ENCODE peak calls at places on chromosomes 11 and 22, in ten cellular contexts. E is hepatocyte, T is MM.1S, Z is HepG2, P is PC-9, Q is fibroblast of lung, M is OCI-LY7, G is K562, W is GM23338, K is A549. N is an unnamed sample.

GRCh38 chr11:62132188-62132587 is 8.4 kb downstream of the INCENP start:
- DNase-seq in E (no peak), T (no peak), Z (no peak), P (peak), Q (no peak), M (no peak), G (no peak), W (no peak), K (no peak), N (no peak)

GRCh38 chr22:32760815-32761214 is 40.7 kb upstream of the TIMP3 start:
- DNase-seq in E (no peak), T (no peak), Z (no peak), P (no peak), Q (no peak), M (no peak), G (no peak), W (no peak), K (no peak), N (no peak)

GRCh38 chr11:66221726-66222236 is 46.7 kb upstream of the RAB1B start:
- DNase-seq in E (no peak), T (no peak), Z (no peak), P (no peak), Q (no peak), M (no peak), G (no peak), W (no peak), K (peak), N (no peak)

GRCh38 chr22:39293766-39294368 is 25.6 kb downstream of the RPL3 start:
- DNase-seq in E (no peak), T (no peak), Z (no peak), P (peak), Q (no peak), M (no peak), G (no peak), W (no peak), K (no peak), N (peak)

GRCh38 chr11:76083563-76084451 is 122.5 kb downstream of the WNT11 start:
- DNase-seq in E (peak), T (no peak), Z (no peak), P (peak), Q (peak), M (no peak), G (no peak), W (no peak), K (no peak), N (peak)

GRCh38 chr11:63010934-63011439 is 4.7 kb downstream of the SLC22A8 start:
- DNase-seq in E (no peak), T (no peak), Z (no peak), P (no peak), Q (no peak), M (no peak), G (no peak), W (no peak), K (no peak), N (no peak)

GRCh38 chr11:70455354-70455753 is 57.0 kb downstream of the CTTN start:
- DNase-seq in E (no peak), T (no peak), Z (no peak), P (no peak), Q (no peak), M (no peak), G (no peak), W (no peak), K (no peak), N (no peak)

GRCh38 chr11:65803797-65804492 is 17.1 kb downstream of the OVOL1 start:
- DNase-seq in E (no peak), T (no peak), Z (no peak), P (no peak), Q (no peak), M (no peak), G (no peak), W (peak), K (no peak), N (peak)

GRCh38 chr22:22248878-22249277 is 4.3 kb downstream of the VPREB1 start:
- DNase-seq in E (no peak), T (peak), Z (no peak), P (no peak), Q (no peak), M (peak), G (no peak), W (no peak), K (no peak), N (no peak)

GRCh38 chr11:92122561-92122960 is 102.1 kb upstream of the FAT3 start:
- DNase-seq in E (no peak), T (no peak), Z (no peak), P (peak), Q (peak), M (no peak), G (no peak), W (no peak), K (no peak), N (no peak)

GRCh38 chr11:69994810-69995209 is 83.3 kb upstream of the ANO1 start:
- DNase-seq in E (no peak), T (no peak), Z (no peak), P (no peak), Q (no peak), M (no peak), G (no peak), W (no peak), K (no peak), N (no peak)

GRCh38 chr22:47245286-47245685 is 482.8 kb downstream of the TBC1D22A start:
- DNase-seq in E (no peak), T (no peak), Z (no peak), P (peak), Q (no peak), M (no peak), G (no peak), W (no peak), K (no peak), N (no peak)

GRCh38 chr11:39374963-39375698 is 2084.3 kb downstream of the LRRC4C start:
- DNase-seq in E (peak), T (peak), Z (peak), P (no peak), Q (peak), M (peak), G (peak), W (peak), K (peak), N (peak)

GRCh38 chr11:116811194-116811593 is 11.9 kb downstream of the APOA4 start:
- DNase-seq in E (no peak), T (no peak), Z (no peak), P (no peak), Q (no peak), M (no peak), G (no peak), W (no peak), K (no peak), N (no peak)

GRCh38 chr11:15216678-15217077 is 102.0 kb downstream of the INSC start:
- DNase-seq in E (no peak), T (peak), Z (no peak), P (no peak), Q (no peak), M (peak), G (peak), W (peak), K (no peak), N (no peak)

GRCh38 chr22:26041931-26042330 is 127.3 kb upstream of the SEZ6L start:
- DNase-seq in E (no peak), T (no peak), Z (no peak), P (no peak), Q (no peak), M (no peak), G (no peak), W (no peak), K (no peak), N (no peak)

GRCh38 chr11:68440254-68440653 is 20.3 kb upstream of the PPP6R3 start:
- DNase-seq in E (no peak), T (no peak), Z (no peak), P (no peak), Q (no peak), M (no peak), G (no peak), W (no peak), K (no peak), N (no peak)

GRCh38 chr22:43474161-43475101 is 62.6 kb downstream of the MPPED1 start:
- DNase-seq in E (peak), T (no peak), Z (peak), P (no peak), Q (no peak), M (no peak), G (no peak), W (no peak), K (no peak), N (no peak)

GRCh38 chr11:20110908-20111669 is 49.2 kb downstream of the DBX1 start:
- DNase-seq in E (peak), T (peak), Z (peak), P (peak), Q (peak), M (peak), G (peak), W (peak), K (peak), N (peak)

GRCh38 chr11:64892411-64892831 is 14.0 kb upstream of the EHD1 start:
- DNase-seq in E (no peak), T (no peak), Z (no peak), P (no peak), Q (no peak), M (no peak), G (no peak), W (no peak), K (no peak), N (no peak)

GRCh38 chr22:22930222-22930497 is 42.5 kb downstream of the IGLL5 start:
- DNase-seq in E (no peak), T (no peak), Z (no peak), P (no peak), Q (no peak), M (no peak), G (peak), W (no peak), K (no peak), N (no peak)

GRCh38 chr11:14773755-14774154 is 118.3 kb downstream of the CYP2R1 start:
- DNase-seq in E (no peak), T (peak), Z (no peak), P (no peak), Q (no peak), M (peak), G (no peak), W (peak), K (peak), N (no peak)

GRCh38 chr11:1516273-1517067 is 29.9 kb upstream of the MOB2 start:
- DNase-seq in E (no peak), T (no peak), Z (no peak), P (no peak), Q (peak), M (no peak), G (no peak), W (no peak), K (no peak), N (no peak)

GRCh38 chr22:39173787-39174497 is 21.5 kb upstream of the CBX7 start:
- DNase-seq in E (no peak), T (no peak), Z (no peak), P (no peak), Q (no peak), M (no peak), G (no peak), W (no peak), K (no peak), N (no peak)

GRCh38 chr11:63840356-63841060 is 1.6 kb downstream of the MARK2 start:
- DNase-seq in E (no peak), T (peak), Z (no peak), P (no peak), Q (no peak), M (peak), G (no peak), W (no peak), K (no peak), N (peak)

GRCh38 chr11:46315033-46315738 is 32.1 kb upstream of the DGKZ start:
- DNase-seq in E (peak), T (peak), Z (peak), P (peak), Q (peak), M (peak), G (peak), W (peak), K (peak), N (peak)

GRCh38 chr11:121473064-121473777 is 20.5 kb upstream of the SORL1-AS1 start:
- DNase-seq in E (no peak), T (no peak), Z (no peak), P (no peak), Q (peak), M (no peak), G (no peak), W (no peak), K (no peak), N (no peak)

GRCh38 chr11:95135880-95136279 is 46.2 kb downstream of the ENDOD1 start:
- DNase-seq in E (no peak), T (no peak), Z (no peak), P (no peak), Q (no peak), M (no peak), G (no peak), W (no peak), K (no peak), N (no peak)

GRCh38 chr22:19597399-19597735 is 73.2 kb upstream of the CLDN5 start:
- DNase-seq in E (no peak), T (no peak), Z (peak), P (no peak), Q (no peak), M (peak), G (peak), W (no peak), K (no peak), N (no peak)

GRCh38 chr11:111236355-111236754 is 9.2 kb upstream of the POU2AF2 start:
- DNase-seq in E (no peak), T (no peak), Z (no peak), P (no peak), Q (no peak), M (no peak), G (no peak), W (no peak), K (no peak), N (no peak)
- H3K4me3 ChIP-seq in E (no peak), T (no peak), Z (no peak), P (no peak), Q (peak), M (no peak), G (no peak), W (no peak), K (no peak), N (no peak)

GRCh38 chr11:8167796-8168195 is 1.0 kb downstream of the RIC3 start:
- DNase-seq in E (peak), T (no peak), Z (no peak), P (no peak), Q (peak), M (no peak), G (no peak), W (no peak), K (no peak), N (no peak)

DNA sequence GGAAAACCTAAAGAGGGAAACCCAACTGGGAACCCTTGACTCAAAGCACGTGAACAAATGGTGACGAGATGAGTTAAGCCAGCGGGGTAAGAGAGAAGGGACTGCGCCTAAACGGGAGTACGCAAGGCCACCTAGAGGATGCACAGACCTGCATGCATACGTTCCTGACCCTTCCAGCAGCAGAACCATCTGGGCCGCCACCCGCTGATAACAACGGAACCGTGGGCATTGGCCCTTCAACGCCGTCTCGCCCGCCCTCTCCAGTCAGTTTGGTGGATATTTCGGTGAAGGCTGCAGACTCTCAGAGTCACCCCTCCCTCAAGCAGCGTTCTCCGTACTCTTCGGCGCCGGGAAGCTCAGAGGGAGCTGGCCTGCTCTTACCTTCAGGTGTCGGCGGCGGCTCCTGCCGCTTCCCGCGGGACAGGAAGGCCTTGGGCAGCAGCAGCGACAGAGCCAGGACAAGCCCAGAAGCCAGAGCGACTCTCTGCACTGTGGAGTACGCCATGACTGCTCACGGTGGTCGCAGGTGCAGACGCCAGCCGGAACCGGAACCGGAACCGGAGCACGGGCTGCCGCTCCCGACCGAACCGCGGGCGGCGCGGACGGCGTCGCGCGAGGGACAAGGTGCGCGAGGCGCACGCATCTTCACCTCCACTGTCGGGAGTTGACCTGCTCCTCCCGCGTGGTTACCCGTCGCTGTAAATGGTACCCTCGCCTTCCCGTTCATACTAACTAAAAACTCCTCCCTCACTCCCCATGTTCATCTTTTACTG is at the start of gene RIC3:
- DNase-seq in E (peak), T (no peak), Z (no peak), P (no peak), Q (no peak), M (no peak), G (no peak), W (peak), K (peak), N (peak)
- H3K4me2 ChIP-seq in E (peak), T (peak), Z (no peak), P (no peak), Q (peak), M (no peak), G (peak), W (peak), K (peak), N (peak)

GRCh38 chr11:128506384-128506783 is 81.0 kb downstream of the ETS1 start:
- DNase-seq in E (no peak), T (no peak), Z (no peak), P (no peak), Q (no peak), M (no peak), G (no peak), W (no peak), K (no peak), N (no peak)

GRCh38 chr11:128506999-128507591 is 80.3 kb downstream of the ETS1 start:
- DNase-seq in E (peak), T (no peak), Z (no peak), P (peak), Q (peak), M (no peak), G (no peak), W (peak), K (peak), N (no peak)

GRCh38 chr11:128509990-128510389 is 77.4 kb downstream of the ETS1 start:
- DNase-seq in E (no peak), T (no peak), Z (no peak), P (no peak), Q (peak), M (no peak), G (no peak), W (no peak), K (peak), N (no peak)

GRCh38 chr11:128508785-128509518 is 78.4 kb downstream of the ETS1 start:
- DNase-seq in E (no peak), T (no peak), Z (no peak), P (peak), Q (peak), M (no peak), G (no peak), W (no peak), K (peak), N (no peak)

DNA sequence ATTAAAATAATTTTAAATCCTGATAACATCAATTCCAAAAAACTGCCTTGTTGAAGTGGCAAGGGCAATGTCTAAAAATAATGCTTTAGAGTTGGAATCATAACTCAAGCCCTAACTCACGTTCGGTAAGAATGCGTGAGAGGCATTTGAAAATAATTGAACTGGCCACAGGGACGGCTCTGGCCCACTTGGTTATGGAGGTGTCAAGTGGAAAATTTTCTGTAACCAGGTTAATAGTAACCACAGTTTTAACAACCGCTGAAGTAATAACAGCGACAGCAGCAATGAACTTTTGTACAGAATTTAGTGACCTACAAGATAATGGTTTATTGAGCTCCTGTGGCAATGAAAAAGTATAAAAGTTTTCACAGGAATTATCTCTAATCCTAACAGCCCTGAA is 79.4 kb downstream of the ETS1 start:
- DNase-seq in E (no peak), T (no peak), Z (no peak), P (no peak), Q (no peak), M (no peak), G (no peak), W (no peak), K (no peak), N (no peak)
- H3K4me3 ChIP-seq in E (no peak), T (no peak), Z (no peak), P (peak), Q (peak), M (no peak), G (no peak), W (no peak), K (peak), N (no peak)

GRCh38 chr11:34151166-34151565 is 45.7 kb downstream of the NAT10 start:
- DNase-seq in E (no peak), T (no peak), Z (no peak), P (no peak), Q (no peak), M (no peak), G (no peak), W (no peak), K (no peak), N (no peak)
- H3K4me2 ChIP-seq in E (no peak), T (no peak), Z (no peak), P (no peak), Q (no peak), M (no peak), G (no peak), W (no peak), K (no peak), N (no peak)

GRCh38 chr11:128691802-128692749 is 1.8 kb upstream of the FLI1 start:
- DNase-seq in E (no peak), T (no peak), Z (no peak), P (no peak), Q (no peak), M (no peak), G (no peak), W (peak), K (no peak), N (no peak)
- H3K4me3 ChIP-seq in E (no peak), T (peak), Z (no peak), P (no peak), Q (no peak), M (peak), G (no peak), W (peak), K (peak), N (no peak)

GRCh38 chr11:10805741-10806140 is 3.0 kb downstream of the EIF4G2 start:
- DNase-seq in E (no peak), T (no peak), Z (no peak), P (no peak), Q (no peak), M (no peak), G (no peak), W (no peak), K (no peak), N (no peak)
- H3K4me2 ChIP-seq in E (peak), T (peak), Z (peak), P (peak), Q (peak), M (peak), G (no peak), W (no peak), K (peak), N (peak)

GRCh38 chr11:103085758-103086365 is 6.1 kb downstream of the DCUN1D5 start:
- DNase-seq in E (no peak), T (no peak), Z (no peak), P (no peak), Q (peak), M (no peak), G (no peak), W (no peak), K (no peak), N (no peak)
- H3K4me3 ChIP-seq in E (no peak), T (no peak), Z (no peak), P (no peak), Q (no peak), M (no peak), G (no peak), W (no peak), K (no peak), N (no peak)

DNA sequence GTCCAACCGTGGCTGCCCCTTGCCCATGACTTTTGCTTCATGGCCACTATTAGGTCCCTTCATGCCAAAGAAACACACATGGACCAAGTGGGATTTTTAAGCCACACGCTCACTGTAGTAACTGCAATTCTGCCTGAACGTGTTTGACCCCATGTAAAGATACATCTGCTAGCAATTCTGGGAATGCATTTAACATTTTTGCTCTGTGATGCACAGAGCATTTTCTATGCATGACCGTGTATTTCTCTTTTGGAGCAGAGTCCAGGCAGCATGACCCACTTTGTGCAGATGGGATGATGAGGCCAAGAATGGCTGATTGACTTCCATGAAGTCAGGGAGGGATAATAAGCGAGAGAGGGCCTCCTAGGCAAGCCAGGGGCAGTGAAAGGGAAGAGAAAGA is 108.5 kb downstream of the TP53I11 start:
- DNase-seq in E (no peak), T (no peak), Z (no peak), P (no peak), Q (peak), M (no peak), G (no peak), W (no peak), K (no peak), N (peak)
- H3K4me2 ChIP-seq in E (no peak), T (no peak), Z (no peak), P (no peak), Q (peak), M (no peak), G (no peak), W (no peak), K (no peak), N (no peak)

GRCh38 chr11:72584293-72584921 is 89.8 kb downstream of the PDE2A start:
- DNase-seq in E (no peak), T (no peak), Z (no peak), P (no peak), Q (peak), M (no peak), G (peak), W (peak), K (no peak), N (no peak)
- H3K4me3 ChIP-seq in E (no peak), T (no peak), Z (no peak), P (no peak), Q (peak), M (no peak), G (no peak), W (peak), K (no peak), N (no peak)

GRCh38 chr22:17994424-17995108 is 29.8 kb downstream of the MICAL3 start:
- DNase-seq in E (no peak), T (no peak), Z (no peak), P (no peak), Q (no peak), M (peak), G (no peak), W (no peak), K (no peak), N (no peak)
- H3K4me2 ChIP-seq in E (no peak), T (no peak), Z (no peak), P (no peak), Q (no peak), M (peak), G (no peak), W (no peak), K (no peak), N (no peak)